ENCODE peak calls at places on chromosomes 4 and X, in five cellular contexts. H is IMR-90, Z is SK-N-SH, I is H9, L is GM23248. K is an unnamed sample.

GRCh38 chr4:185062606-185063005 is 44.3 kb downstream of the HELT start:
- DNase-seq in H (no peak), Z (no peak), I (no peak), L (no peak), K (no peak)

GRCh38 chr4:118849867-118850812 is 14.2 kb upstream of the SEC24D start:
- DNase-seq in H (peak), Z (no peak), I (peak), L (peak), K (no peak)

GRCh38 chr4:25767877-25768475 is 94.8 kb downstream of the SEL1L3 start:
- DNase-seq in H (peak), Z (peak), I (peak), L (peak), K (peak)

GRCh38 chrX:111098874-111099273 is 2.9 kb downstream of the PAK3 start:
- DNase-seq in H (peak), Z (peak), I (peak), L (peak), K (no peak)

GRCh38 chr4:105451346-105451745 is 22.5 kb downstream of the PPA2 start:
- DNase-seq in H (no peak), Z (no peak), I (no peak), L (no peak), K (no peak)

GRCh38 chr4:101347267-101347556 is at the start of gene PPP3CA:
- DNase-seq in H (no peak), Z (peak), I (no peak), L (no peak), K (no peak)

GRCh38 chrX:6667048-6667768 is 132.3 kb upstream of the VCX3A start:
- DNase-seq in H (no peak), Z (no peak), I (no peak), L (no peak), K (no peak)

GRCh38 chrX:74535211-74535621 is 79.2 kb downstream of the RLIM start:
- DNase-seq in H (peak), Z (peak), I (peak), L (peak), K (peak)

GRCh38 chr4:108702960-108703359 is 52.6 kb downstream of the OSTC start:
- DNase-seq in H (no peak), Z (no peak), I (no peak), L (no peak), K (no peak)

GRCh38 chr4:173191623-173192041 is 23.0 kb downstream of the GALNT7 start:
- DNase-seq in H (peak), Z (no peak), I (no peak), L (peak), K (peak)

GRCh38 chr4:24645765-24646550 is 61.6 kb upstream of the DHX15 start:
- DNase-seq in H (no peak), Z (no peak), I (no peak), L (no peak), K (no peak)

GRCh38 chr4:59571805-59572430 is 1628.2 kb upstream of the ADGRL3 start:
- DNase-seq in H (no peak), Z (no peak), I (no peak), L (no peak), K (no peak)

GRCh38 chr4:2934077-2934812 is 29.0 kb downstream of the NOP14 start:
- DNase-seq in H (peak), Z (no peak), I (no peak), L (peak), K (peak)

GRCh38 chr4:159685406-159686092 is 582.7 kb downstream of the RAPGEF2 start:
- DNase-seq in H (no peak), Z (no peak), I (no peak), L (no peak), K (peak)

GRCh38 chr4:105990933-105991332 is 95.7 kb downstream of the NPNT start:
- DNase-seq in H (peak), Z (peak), I (no peak), L (peak), K (peak)

GRCh38 chr4:142683997-142684396 is 162.1 kb downstream of the INPP4B start:
- DNase-seq in H (no peak), Z (no peak), I (no peak), L (no peak), K (no peak)

GRCh38 chr4:143186634-143187033 is 1.9 kb downstream of the USP38 start:
- DNase-seq in H (no peak), Z (no peak), I (no peak), L (peak), K (no peak)

GRCh38 chrX:29617276-29617675 is 598.1 kb upstream of the MAGEB2 start:
- DNase-seq in H (peak), Z (no peak), I (no peak), L (peak), K (peak)

GRCh38 chrX:134571831-134572230 is 86.4 kb downstream of the PLAC1 start:
- DNase-seq in H (no peak), Z (no peak), I (no peak), L (no peak), K (no peak)

GRCh38 chr4:125719987-125720386 is 405.2 kb downstream of the FAT4 start:
- DNase-seq in H (peak), Z (no peak), I (no peak), L (peak), K (no peak)

GRCh38 chr4:25031077-25031606 is 396 bp upstream of the LGI2 start:
- DNase-seq in H (no peak), Z (peak), I (peak), L (peak), K (peak)

GRCh38 chrX:109872021-109872730 is 130.7 kb upstream of the TMEM164 start:
- DNase-seq in H (peak), Z (no peak), I (no peak), L (peak), K (peak)

GRCh38 chr4:6951880-6952381 is 42.3 kb downstream of the TBC1D14 start:
- DNase-seq in H (no peak), Z (no peak), I (no peak), L (no peak), K (no peak)

GRCh38 chr4:72779256-72779655 is 210.2 kb upstream of the ADAMTS3 start:
- DNase-seq in H (no peak), Z (no peak), I (no peak), L (peak), K (peak)

GRCh38 chrX:107654778-107655761 is 26.8 kb downstream of the PRPS1 start:
- DNase-seq in H (peak), Z (peak), I (peak), L (peak), K (peak)

GRCh38 chr4:128793859-128794667 is 15.4 kb upstream of the JADE1 start:
- DNase-seq in H (peak), Z (no peak), I (no peak), L (no peak), K (no peak)

GRCh38 chr4:189313861-189314513 is 626.7 kb upstream of the FRG1 start:
- DNase-seq in H (no peak), Z (no peak), I (no peak), L (no peak), K (no peak)

GRCh38 chr4:171157462-171158082 is 655.6 kb upstream of the GALNTL6 start:
- DNase-seq in H (no peak), Z (no peak), I (peak), L (no peak), K (no peak)

GRCh38 chr4:31088600-31089230 is 368.5 kb downstream of the PCDH7 start:
- DNase-seq in H (peak), Z (no peak), I (no peak), L (no peak), K (peak)

GRCh38 chr4:2177443-2178093 is 64.4 kb downstream of the HAUS3 start:
- DNase-seq in H (no peak), Z (no peak), I (no peak), L (peak), K (no peak)

DNA sequence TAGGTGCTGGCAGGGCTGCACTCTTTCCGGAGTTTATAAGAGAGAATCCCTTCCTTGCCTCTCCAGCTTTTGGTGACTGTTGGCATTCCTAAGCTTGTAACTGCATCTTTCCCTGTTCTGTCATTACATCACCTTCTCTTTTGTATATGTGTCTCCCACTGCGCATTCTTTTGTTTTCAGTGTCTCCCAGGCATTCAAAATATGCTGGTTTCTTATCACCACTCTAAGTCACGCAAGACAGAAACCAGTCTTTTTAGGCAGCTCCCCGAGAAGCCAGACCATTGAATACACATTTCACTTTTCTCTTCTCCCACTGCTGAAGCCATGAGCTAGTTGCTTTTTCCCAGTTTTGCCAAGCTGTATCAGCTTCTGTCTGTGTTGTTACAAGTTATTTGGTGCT is 71.0 kb downstream of the LAS1L start:
- DNase-seq in H (peak), Z (no peak), I (peak), L (peak), K (peak)
- H2AFZ ChIP-seq in H (no peak), Z (no peak), I (no peak), L (peak), K (no peak)

DNA sequence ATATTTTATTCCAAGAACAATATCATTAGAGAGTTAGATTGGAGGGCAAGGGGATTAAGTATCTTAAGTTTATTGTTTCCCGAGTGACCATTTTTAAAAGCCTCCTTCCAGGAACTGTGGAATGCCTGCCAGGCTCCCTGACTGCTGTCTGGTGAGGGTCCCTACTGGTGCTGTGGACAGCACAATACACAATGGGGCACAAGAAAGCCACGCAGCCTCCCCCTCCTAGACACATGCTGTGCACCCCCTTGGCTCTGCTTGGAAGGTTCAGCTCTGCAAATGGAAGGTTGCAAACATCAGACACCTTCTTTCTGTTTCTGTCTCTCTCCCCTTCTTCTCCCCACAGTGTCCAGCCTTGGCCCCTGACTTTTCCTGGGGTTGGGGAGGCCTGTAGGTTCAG is 153.2 kb downstream of the SHROOM3 start:
- DNase-seq in H (no peak), Z (no peak), I (peak), L (no peak), K (no peak)
- H2AFZ ChIP-seq in H (peak), Z (peak), I (no peak), L (no peak), K (no peak)

GRCh38 chrX:103275947-103276567 is 493 bp downstream of the TCEAL5 start:
- DNase-seq in H (no peak), Z (peak), I (no peak), L (no peak), K (no peak)
- H2AFZ ChIP-seq in H (no peak), Z (no peak), I (no peak), L (no peak), K (no peak)

GRCh38 chr4:42277291-42277690 is 120.0 kb upstream of the SHISA3 start:
- DNase-seq in H (no peak), Z (no peak), I (no peak), L (no peak), K (no peak)

GRCh38 chr4:42282081-42282901 is 115.0 kb upstream of the SHISA3 start:
- DNase-seq in H (peak), Z (peak), I (peak), L (peak), K (peak)

GRCh38 chr4:42281324-42282020 is 115.8 kb upstream of the SHISA3 start:
- DNase-seq in H (no peak), Z (no peak), I (no peak), L (no peak), K (no peak)

GRCh38 chr4:42278709-42279324 is 118.5 kb upstream of the SHISA3 start:
- DNase-seq in H (no peak), Z (no peak), I (no peak), L (no peak), K (no peak)

GRCh38 chr4:42280327-42281095 is 116.8 kb upstream of the SHISA3 start:
- DNase-seq in H (peak), Z (peak), I (no peak), L (peak), K (no peak)
- H2AFZ ChIP-seq in H (no peak), Z (no peak), I (no peak), L (peak), K (no peak)

DNA sequence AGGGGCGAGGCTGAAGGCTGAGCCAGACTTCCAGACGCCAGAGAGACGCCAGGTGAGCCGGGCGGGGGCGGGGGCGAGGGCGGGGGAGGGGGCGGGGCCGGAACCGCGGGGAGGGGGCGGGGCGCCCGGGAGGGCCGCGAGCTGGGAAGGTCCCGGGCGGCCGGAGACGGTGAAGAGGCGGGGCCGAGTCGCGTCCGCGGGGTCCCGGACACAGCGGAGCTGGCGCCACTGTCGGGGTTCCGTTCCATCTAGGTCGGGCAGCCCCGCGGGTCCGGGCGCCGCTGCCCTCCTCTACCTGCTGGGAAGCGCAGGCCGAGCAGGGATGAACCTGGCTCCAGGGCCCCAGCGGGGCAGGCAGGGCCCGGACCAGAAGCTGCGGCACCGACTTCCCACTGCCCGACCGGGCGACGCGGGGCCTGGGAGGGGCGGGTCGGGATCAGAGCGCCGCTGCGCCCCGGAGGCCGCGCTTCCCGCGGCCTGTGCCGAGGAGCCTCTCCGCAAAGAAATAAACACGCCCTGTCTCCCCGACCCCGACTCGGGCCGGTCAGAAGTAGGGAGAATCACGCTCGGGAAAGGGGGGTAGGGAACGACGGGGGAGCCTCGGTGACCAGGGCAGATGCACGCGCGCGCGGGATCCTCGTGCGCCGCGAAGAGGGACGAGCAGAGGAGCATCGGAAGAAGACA is 10.6 kb downstream of the HMX1 start:
- DNase-seq in H (no peak), Z (peak), I (peak), L (no peak), K (no peak)
- H2AFZ ChIP-seq in H (no peak), Z (no peak), I (no peak), L (no peak), K (no peak)

GRCh38 chr4:57320880-57321279 is 210.7 kb upstream of the IGFBP7 start:
- DNase-seq in H (no peak), Z (no peak), I (no peak), L (no peak), K (no peak)

GRCh38 chr4:57320217-57320616 is 210.0 kb upstream of the IGFBP7 start:
- DNase-seq in H (no peak), Z (no peak), I (no peak), L (peak), K (no peak)

DNA sequence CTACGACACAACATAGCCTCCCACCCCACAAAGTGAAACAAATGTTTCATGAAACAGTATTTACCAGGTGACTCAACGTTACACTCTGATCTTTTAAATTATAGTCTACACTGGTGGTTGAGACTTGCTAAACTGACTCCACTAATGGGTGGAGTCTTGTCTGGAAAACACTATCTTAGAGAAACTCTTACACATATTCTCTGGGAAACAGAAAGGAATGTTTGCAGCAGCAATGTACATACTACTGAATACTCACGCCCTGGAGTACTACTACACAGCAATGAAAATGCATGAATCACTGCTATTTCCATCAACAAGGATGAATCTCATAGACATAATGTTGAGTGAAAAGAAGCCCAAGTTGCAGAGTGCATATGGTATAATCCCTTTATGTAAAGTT is 208.5 kb upstream of the IGFBP7 start:
- DNase-seq in H (no peak), Z (no peak), I (no peak), L (peak), K (no peak)
- H2AFZ ChIP-seq in H (no peak), Z (no peak), I (no peak), L (no peak), K (no peak)

DNA sequence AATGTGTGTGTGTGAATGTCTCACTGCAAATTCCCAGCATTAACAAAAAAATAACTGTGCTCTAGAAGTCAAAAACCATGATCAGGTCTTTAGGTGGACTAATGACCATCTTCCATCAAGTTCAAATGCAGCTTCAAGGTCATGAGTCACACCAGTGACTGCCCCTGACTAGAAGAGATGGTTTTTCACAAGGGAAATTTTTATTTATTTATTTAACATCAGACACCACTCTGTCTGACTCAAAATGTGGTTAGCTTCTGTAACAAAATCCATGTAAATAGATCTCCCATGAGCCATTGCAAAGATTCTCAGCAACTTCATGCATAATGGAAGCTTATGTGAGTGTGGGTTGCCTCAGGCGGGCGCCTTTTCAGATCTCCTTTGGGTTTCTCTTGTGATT is 219.2 kb downstream of the KIT start:
- DNase-seq in H (peak), Z (no peak), I (no peak), L (peak), K (peak)
- H2AFZ ChIP-seq in H (no peak), Z (no peak), I (no peak), L (no peak), K (no peak)

DNA sequence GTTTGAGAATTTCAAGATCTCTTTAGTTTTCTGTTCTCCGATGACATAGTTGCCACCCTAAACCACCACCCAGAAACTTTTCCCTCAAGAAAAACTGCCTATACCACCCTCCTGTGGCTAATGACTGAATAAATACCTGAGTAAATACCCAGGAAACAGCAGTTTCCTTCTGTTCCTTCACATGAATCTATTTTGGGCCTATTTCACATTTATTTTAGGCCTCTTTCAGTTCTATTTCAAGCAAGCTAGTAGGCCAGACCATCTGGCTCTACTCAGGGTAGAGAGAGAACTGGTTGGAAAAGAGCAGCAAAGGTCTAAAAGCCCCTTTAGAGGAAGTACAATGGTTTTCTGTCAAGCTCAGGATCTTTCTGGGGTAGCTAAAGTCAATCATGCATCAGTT is 23.4 kb downstream of the ARHGEF9 start:
- DNase-seq in H (no peak), Z (no peak), I (no peak), L (peak), K (no peak)
- H2AFZ ChIP-seq in H (no peak), Z (no peak), I (no peak), L (no peak), K (no peak)

K was measured in astrocyte.